ENCODE peak calls at places on chromosome 6, in eight cellular contexts. One of them, this sample, is unnamed.

GRCh38 chr6:49110876-49111275 is 352.2 kb downstream of the MMUT start:
- DNase-seq in uterus: no peak
- DNase-seq in A549: no peak
- DNase-seq in hepatocyte: no peak
- DNase-seq in RWPE1: no peak
- DNase-seq in endothelial cell: no peak
- DNase-seq in GM12864: no peak
- DNase-seq in fibroblast of the aortic adventitia: no peak
- DNase-seq in this sample: no peak

GRCh38 chr6:127851197-127851596 is 49.7 kb downstream of the THEMIS start:
- DNase-seq in uterus: no peak
- DNase-seq in A549: no peak
- DNase-seq in hepatocyte: no peak
- DNase-seq in RWPE1: no peak
- DNase-seq in endothelial cell: no peak
- DNase-seq in GM12864: no peak
- DNase-seq in fibroblast of the aortic adventitia: peak; percentile 21
- DNase-seq in this sample: no peak

GRCh38 chr6:168132531-168133184 is 53.6 kb upstream of the FRMD1 start:
- DNase-seq in uterus: peak; percentile 57
- DNase-seq in A549: peak; percentile 49
- DNase-seq in hepatocyte: peak; percentile 73
- DNase-seq in RWPE1: peak; percentile 32
- DNase-seq in endothelial cell: peak; percentile 60
- DNase-seq in GM12864: no peak
- DNase-seq in fibroblast of the aortic adventitia: peak; percentile 76
- DNase-seq in this sample: no peak

GRCh38 chr6:133466666-133467065 is 225.5 kb downstream of the EYA4 start:
- DNase-seq in uterus: no peak
- DNase-seq in A549: no peak
- DNase-seq in hepatocyte: no peak
- DNase-seq in RWPE1: no peak
- DNase-seq in endothelial cell: no peak
- DNase-seq in GM12864: no peak
- DNase-seq in fibroblast of the aortic adventitia: peak; percentile 62
- DNase-seq in this sample: no peak

GRCh38 chr6:168193816-168194701 is 115.0 kb upstream of the FRMD1 start:
- DNase-seq in uterus: peak; percentile 12
- DNase-seq in A549: peak; percentile 40
- DNase-seq in hepatocyte: no peak
- DNase-seq in RWPE1: no peak
- DNase-seq in endothelial cell: no peak
- DNase-seq in GM12864: no peak
- DNase-seq in fibroblast of the aortic adventitia: no peak
- DNase-seq in this sample: no peak

GRCh38 chr6:444653-445275 is 53.2 kb downstream of the IRF4 start:
- DNase-seq in uterus: no peak
- DNase-seq in A549: no peak
- DNase-seq in hepatocyte: no peak
- DNase-seq in RWPE1: no peak
- DNase-seq in endothelial cell: no peak
- DNase-seq in GM12864: no peak
- DNase-seq in fibroblast of the aortic adventitia: no peak
- DNase-seq in this sample: no peak

GRCh38 chr6:119311514-119312142 is 37.9 kb downstream of the MAN1A1 start:
- DNase-seq in uterus: no peak
- DNase-seq in A549: no peak
- DNase-seq in hepatocyte: no peak
- DNase-seq in RWPE1: no peak
- DNase-seq in endothelial cell: no peak
- DNase-seq in GM12864: no peak
- DNase-seq in fibroblast of the aortic adventitia: no peak
- DNase-seq in this sample: no peak

GRCh38 chr6:6330407-6330806 is 9.9 kb upstream of the F13A1 start:
- DNase-seq in uterus: no peak
- DNase-seq in A549: no peak
- DNase-seq in hepatocyte: no peak
- DNase-seq in RWPE1: no peak
- DNase-seq in endothelial cell: no peak
- DNase-seq in GM12864: no peak
- DNase-seq in fibroblast of the aortic adventitia: no peak
- DNase-seq in this sample: no peak

GRCh38 chr6:90478789-90479602 is 107.9 kb downstream of the MAP3K7 start:
- DNase-seq in uterus: peak; percentile 86
- DNase-seq in A549: peak; percentile 87
- DNase-seq in hepatocyte: peak; percentile 95
- DNase-seq in RWPE1: peak; percentile 96
- DNase-seq in endothelial cell: peak; percentile 90
- DNase-seq in GM12864: no peak
- DNase-seq in fibroblast of the aortic adventitia: peak; percentile 96
- DNase-seq in this sample: peak; percentile 98
- TF ChIP-seq CTCF in uterus: peak; percentile 84
- TF ChIP-seq CTCF in A549: peak; percentile 79
- TF ChIP-seq CTCF in hepatocyte: peak; percentile 83
- TF ChIP-seq CTCF in RWPE1: peak; percentile 85
- TF ChIP-seq CTCF in endothelial cell: peak; percentile 85
- TF ChIP-seq CTCF in GM12864: peak; percentile 79
- TF ChIP-seq CTCF in fibroblast of the aortic adventitia: peak; percentile 83
- TF ChIP-seq CTCF in this sample: peak; percentile 89

GRCh38 chr6:155152211-155153076 is 111.4 kb upstream of the CLDN20 start:
- DNase-seq in uterus: no peak
- DNase-seq in A549: no peak
- DNase-seq in hepatocyte: no peak
- DNase-seq in RWPE1: no peak
- DNase-seq in endothelial cell: peak; percentile 31
- DNase-seq in GM12864: no peak
- DNase-seq in fibroblast of the aortic adventitia: no peak
- DNase-seq in this sample: no peak
- TF ChIP-seq CTCF in uterus: no peak
- TF ChIP-seq CTCF in A549: no peak
- TF ChIP-seq CTCF in hepatocyte: no peak
- TF ChIP-seq CTCF in RWPE1: no peak
- TF ChIP-seq CTCF in endothelial cell: no peak
- TF ChIP-seq CTCF in GM12864: peak; percentile 32
- TF ChIP-seq CTCF in fibroblast of the aortic adventitia: no peak
- TF ChIP-seq CTCF in this sample: peak; percentile 14

GRCh38 chr6:158799051-158799792 is 19.9 kb downstream of the EZR start:
- DNase-seq in uterus: no peak
- DNase-seq in A549: peak; percentile 72
- DNase-seq in hepatocyte: peak; percentile 61
- DNase-seq in RWPE1: no peak
- DNase-seq in endothelial cell: no peak
- DNase-seq in GM12864: no peak
- DNase-seq in fibroblast of the aortic adventitia: peak; percentile 82
- DNase-seq in this sample: peak; percentile 60
- TF ChIP-seq CTCF in uterus: no peak
- TF ChIP-seq CTCF in A549: peak; percentile 29
- TF ChIP-seq CTCF in hepatocyte: peak; percentile 7
- TF ChIP-seq CTCF in RWPE1: no peak
- TF ChIP-seq CTCF in endothelial cell: no peak
- TF ChIP-seq CTCF in GM12864: peak; percentile 10
- TF ChIP-seq CTCF in fibroblast of the aortic adventitia: no peak
- TF ChIP-seq CTCF in this sample: no peak

DNA sequence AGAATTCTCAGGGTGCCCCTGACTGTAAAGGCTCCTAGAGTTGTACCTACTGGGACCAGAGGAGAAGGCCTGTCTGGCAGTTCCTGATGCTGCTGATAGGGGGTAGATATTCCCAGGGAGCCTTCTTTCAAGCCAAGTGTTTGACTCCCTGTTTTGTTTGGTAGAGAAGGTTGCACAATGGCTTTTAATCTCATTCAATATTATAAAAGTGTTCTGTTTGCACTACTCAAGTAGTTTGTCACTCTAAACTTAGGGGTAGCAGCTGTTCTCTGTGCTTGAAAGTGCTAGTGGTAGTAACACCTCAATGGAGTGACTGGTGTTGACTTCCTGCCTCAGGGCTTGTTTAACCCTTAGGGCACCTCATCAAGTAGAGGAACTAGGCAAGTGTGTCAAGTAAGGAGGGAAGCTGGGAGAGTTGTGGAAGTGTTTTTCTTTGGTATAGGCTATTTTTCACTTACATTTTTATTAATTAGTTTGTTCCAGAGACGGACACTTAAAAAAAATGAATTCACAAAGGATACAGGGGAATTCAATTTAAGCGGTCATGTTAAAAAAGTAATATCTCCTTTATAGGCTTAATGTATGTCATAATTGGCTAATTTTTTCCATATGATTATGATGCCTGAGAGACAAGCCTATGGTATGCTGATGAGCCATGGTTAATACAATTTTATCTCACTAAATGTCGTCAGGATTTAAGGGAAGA is 38.1 kb downstream of the BICRAL start:
- DNase-seq in uterus: no peak
- DNase-seq in A549: peak; percentile 9
- DNase-seq in hepatocyte: no peak
- DNase-seq in RWPE1: no peak
- DNase-seq in endothelial cell: no peak
- DNase-seq in GM12864: no peak
- DNase-seq in fibroblast of the aortic adventitia: peak; percentile 54
- DNase-seq in this sample: peak; percentile 10
- TF ChIP-seq CTCF in uterus: peak; percentile 33
- TF ChIP-seq CTCF in A549: no peak
- TF ChIP-seq CTCF in hepatocyte: no peak
- TF ChIP-seq CTCF in RWPE1: no peak
- TF ChIP-seq CTCF in endothelial cell: no peak
- TF ChIP-seq CTCF in GM12864: peak; percentile 26
- TF ChIP-seq CTCF in fibroblast of the aortic adventitia: peak; percentile 57
- TF ChIP-seq CTCF in this sample: peak; percentile 23

GRCh38 chr6:139230421-139230840 is 61.4 kb downstream of the TXLNB start:
- DNase-seq in uterus: no peak
- DNase-seq in A549: peak; percentile 10
- DNase-seq in hepatocyte: peak; percentile 28
- DNase-seq in RWPE1: no peak
- DNase-seq in endothelial cell: no peak
- DNase-seq in GM12864: no peak
- DNase-seq in fibroblast of the aortic adventitia: peak; percentile 63
- DNase-seq in this sample: peak; percentile 60
- TF ChIP-seq CTCF in uterus: no peak
- TF ChIP-seq CTCF in A549: no peak
- TF ChIP-seq CTCF in hepatocyte: peak; percentile 29
- TF ChIP-seq CTCF in RWPE1: no peak
- TF ChIP-seq CTCF in endothelial cell: no peak
- TF ChIP-seq CTCF in GM12864: no peak
- TF ChIP-seq CTCF in fibroblast of the aortic adventitia: peak; percentile 20
- TF ChIP-seq CTCF in this sample: peak; percentile 45

DNA sequence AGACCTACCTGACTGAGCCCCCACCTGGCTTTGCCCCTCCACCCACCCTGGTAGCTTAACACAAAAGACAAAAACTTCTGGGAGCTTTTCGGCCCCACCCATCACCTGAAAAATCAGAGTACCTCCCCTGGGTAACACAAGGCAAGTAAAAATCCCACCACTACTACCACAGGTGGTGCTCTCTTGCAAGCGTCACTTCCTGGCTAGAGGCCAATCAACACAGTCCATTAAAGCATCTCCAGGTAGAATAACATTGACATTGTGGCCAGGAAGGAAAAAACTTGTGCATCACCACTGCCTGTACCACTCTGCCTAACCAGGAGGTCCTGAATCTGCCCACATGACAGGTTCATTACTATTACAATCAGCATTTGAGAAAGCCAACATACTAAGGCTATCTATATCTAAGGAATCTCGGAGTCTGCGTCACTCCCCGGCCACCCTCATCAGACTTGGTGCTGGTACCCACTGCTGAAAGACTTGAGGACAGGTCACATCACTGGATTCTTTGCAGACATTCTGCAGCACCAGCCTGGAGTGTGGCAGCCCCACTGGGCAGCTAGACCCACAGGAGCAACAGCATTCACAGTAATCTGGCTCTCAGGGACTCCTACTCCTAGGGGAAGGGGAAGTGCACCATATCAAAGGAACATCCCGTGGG is 125.9 kb downstream of the CDK19 start:
- DNase-seq in uterus: no peak
- DNase-seq in A549: no peak
- DNase-seq in hepatocyte: no peak
- DNase-seq in RWPE1: no peak
- DNase-seq in endothelial cell: no peak
- DNase-seq in GM12864: no peak
- DNase-seq in fibroblast of the aortic adventitia: no peak
- DNase-seq in this sample: peak; percentile 11
- TF ChIP-seq CTCF in uterus: no peak
- TF ChIP-seq CTCF in A549: no peak
- TF ChIP-seq CTCF in hepatocyte: no peak
- TF ChIP-seq CTCF in RWPE1: no peak
- TF ChIP-seq CTCF in endothelial cell: no peak
- TF ChIP-seq CTCF in GM12864: no peak
- TF ChIP-seq CTCF in fibroblast of the aortic adventitia: no peak
- TF ChIP-seq CTCF in this sample: no peak